ENCODE peak calls at places on chromosomes 5 and 9, in eight cellular contexts. J, Q, P, E, R, A, F and L are unnamed samples.

GRCh38 chr5:108003178-108003577 is 332.4 kb upstream of the EFNA5 start:
- DNase-seq in J (peak), Q (peak), P (no peak), E (peak), R (no peak), A (peak), F (peak), L (no peak)

GRCh38 chr5:97838214-97838613 is 655.2 kb upstream of the RIOK2 start:
- DNase-seq in J (peak), Q (peak), P (no peak), E (peak), R (no peak), A (no peak), F (peak), L (no peak)

GRCh38 chr5:80220268-80220897 is 35.5 kb downstream of the SERINC5 start:
- DNase-seq in J (no peak), Q (no peak), P (no peak), E (no peak), R (no peak), A (peak), F (no peak), L (no peak)

GRCh38 chr9:37876376-37876775 is 27.6 kb downstream of the SLC25A51 start:
- DNase-seq in J (peak), Q (no peak), P (no peak), E (no peak), R (no peak), A (no peak), F (no peak), L (no peak)

GRCh38 chr9:126719677-126720435 is 85.0 kb upstream of the ZBTB43 start:
- DNase-seq in J (peak), Q (no peak), P (peak), E (peak), R (peak), A (peak), F (peak), L (peak)

GRCh38 chr5:158967566-158967965 is 132.2 kb downstream of the EBF1 start:
- DNase-seq in J (peak), Q (peak), P (no peak), E (no peak), R (no peak), A (no peak), F (peak), L (no peak)

GRCh38 chr9:114224247-114224610 is 68.9 kb downstream of the COL27A1 start:
- DNase-seq in J (peak), Q (peak), P (no peak), E (no peak), R (no peak), A (no peak), F (peak), L (no peak)

GRCh38 chr9:108478871-108479332 is 376.9 kb downstream of the ACTL7B start:
- DNase-seq in J (peak), Q (peak), P (no peak), E (no peak), R (no peak), A (no peak), F (peak), L (no peak)

GRCh38 chr9:125825762-125826161 is 78.6 kb downstream of the PBX3 start:
- DNase-seq in J (no peak), Q (no peak), P (no peak), E (no peak), R (no peak), A (no peak), F (no peak), L (no peak)

GRCh38 chr5:96816430-96816939 is 8.7 kb upstream of the ERAP1 start:
- DNase-seq in J (no peak), Q (no peak), P (no peak), E (peak), R (no peak), A (peak), F (no peak), L (peak)

GRCh38 chr9:14538529-14538928 is 154.7 kb downstream of the ZDHHC21 start:
- DNase-seq in J (no peak), Q (no peak), P (no peak), E (no peak), R (no peak), A (no peak), F (no peak), L (no peak)

GRCh38 chr5:137498301-137498735 is 808 bp downstream of the SPOCK1 start:
- DNase-seq in J (peak), Q (no peak), P (no peak), E (no peak), R (peak), A (no peak), F (peak), L (no peak)

GRCh38 chr5:155260798-155261197 is 247.2 kb downstream of the KIF4B start:
- DNase-seq in J (no peak), Q (no peak), P (no peak), E (peak), R (no peak), A (peak), F (no peak), L (no peak)

GRCh38 chr5:39138892-39139291 is 64.7 kb upstream of the RICTOR start:
- DNase-seq in J (peak), Q (peak), P (no peak), E (no peak), R (no peak), A (no peak), F (peak), L (no peak)

GRCh38 chr9:135515083-135515511 is 6.1 kb upstream of the LCN1 start:
- DNase-seq in J (no peak), Q (no peak), P (no peak), E (no peak), R (no peak), A (no peak), F (no peak), L (no peak)

GRCh38 chr5:94094793-94095441 is 353.5 kb upstream of the POU5F2 start:
- DNase-seq in J (no peak), Q (no peak), P (no peak), E (no peak), R (no peak), A (no peak), F (no peak), L (no peak)

GRCh38 chr5:43564289-43564850 is 7.5 kb upstream of the PAIP1 start:
- DNase-seq in J (no peak), Q (no peak), P (no peak), E (no peak), R (no peak), A (no peak), F (no peak), L (no peak)

GRCh38 chr9:137455361-137455991 is 3.7 kb downstream of the NSMF start:
- DNase-seq in J (no peak), Q (no peak), P (no peak), E (no peak), R (peak), A (no peak), F (no peak), L (no peak)

GRCh38 chr9:99127372-99128132 is 22.6 kb downstream of the TGFBR1 start:
- DNase-seq in J (peak), Q (peak), P (no peak), E (no peak), R (no peak), A (no peak), F (peak), L (no peak)

GRCh38 chr5:158856794-158857193 is 242.9 kb downstream of the EBF1 start:
- DNase-seq in J (no peak), Q (no peak), P (no peak), E (no peak), R (no peak), A (peak), F (no peak), L (no peak)

GRCh38 chr9:73132034-73132776 is 19.5 kb upstream of the ANXA1 start:
- DNase-seq in J (peak), Q (peak), P (peak), E (peak), R (peak), A (peak), F (peak), L (peak)

GRCh38 chr9:77750981-77751340 is 102.8 kb upstream of the GNA14 start:
- DNase-seq in J (no peak), Q (no peak), P (no peak), E (peak), R (no peak), A (no peak), F (peak), L (no peak)

GRCh38 chr5:36870399-36871040 is 6.0 kb upstream of the NIPBL start:
- DNase-seq in J (peak), Q (peak), P (no peak), E (peak), R (no peak), A (peak), F (peak), L (no peak)

GRCh38 chr5:57768771-57769170 is 286.2 kb upstream of the ACTBL2 start:
- DNase-seq in J (no peak), Q (peak), P (no peak), E (no peak), R (no peak), A (no peak), F (no peak), L (no peak)

GRCh38 chr5:125199968-125200841 is 453.8 kb upstream of the ZNF608 start:
- DNase-seq in J (peak), Q (no peak), P (no peak), E (peak), R (no peak), A (no peak), F (peak), L (no peak)

GRCh38 chr9:89550516-89550915 is 52.6 kb upstream of the SEMA4D start:
- DNase-seq in J (no peak), Q (no peak), P (no peak), E (no peak), R (no peak), A (no peak), F (no peak), L (no peak)